ENCODE peak calls at places on chromosomes 6 and 20, in seven cellular contexts. I is stimulated activated CD4-positive, alpha-beta T cell treated with anti-CD3 and anti-CD28 coated beads, Interleukin-15, amount 100 ng/mL, for 1 hour; P is lung microvascular endothelial cell; G is heart right ventricle; B is colonic mucosa; J is frontal cortex; E is mesenchymal stem cell. F is an unnamed sample.

GRCh38 chr6:143062551-143062950 is 1.9 kb downstream of the AIG1 start:
- DNase-seq in P (no peak), J (no peak), B (no peak), I (no peak), G (no peak), E (no peak), F (no peak)

GRCh38 chr20:20231528-20232298 is 136.2 kb upstream of the INSM1 start:
- DNase-seq in E (no peak), I (no peak), P (no peak), B (no peak), J (no peak), G (no peak), F (no peak)

GRCh38 chr6:19613678-19614077 is 223.5 kb upstream of the ID4 start:
- DNase-seq in E (no peak), G (no peak), B (no peak), P (no peak), I (no peak), J (no peak), F (no peak)

GRCh38 chr6:32169211-32169610 is 4.8 kb downstream of the EGFL8 start:
- DNase-seq in P (no peak), G (no peak), B (no peak), J (no peak), E (no peak), I (no peak), F (no peak)

GRCh38 chr6:120279706-120280105 is 930.1 kb upstream of the MAN1A1 start:
- DNase-seq in I (no peak), G (no peak), P (no peak), B (no peak), E (no peak), J (no peak), F (no peak)

GRCh38 chr6:137928286-137928685 is 61.2 kb downstream of the TNFAIP3 start:
- DNase-seq in J (no peak), E (no peak), I (peak), B (no peak), P (no peak), G (peak), F (no peak)

GRCh38 chr6:38843798-38844197 is 128.7 kb downstream of the DNAH8 start:
- DNase-seq in E (no peak), J (no peak), G (no peak), I (no peak), P (no peak), B (no peak), F (no peak)

GRCh38 chr20:63694596-63695418 is 1.6 kb upstream of the TNFRSF6B start:
- DNase-seq in I (no peak), G (peak), E (no peak), B (no peak), J (peak), P (no peak), F (no peak)

GRCh38 chr6:43913388-43914271 is 143.6 kb downstream of the VEGFA start:
- DNase-seq in G (no peak), I (no peak), J (no peak), E (peak), P (no peak), B (peak), F (peak)

GRCh38 chr20:63071541-63072181 is 64.9 kb upstream of the BHLHE23 start:
- DNase-seq in P (peak), I (peak), B (no peak), G (peak), J (no peak), E (peak), F (no peak)

GRCh38 chr6:157488635-157489226 is 107.7 kb downstream of the ZDHHC14 start:
- DNase-seq in P (no peak), J (no peak), I (no peak), E (no peak), G (no peak), B (peak), F (no peak)

GRCh38 chr6:44576132-44576601 is 188.7 kb downstream of the CDC5L start:
- DNase-seq in P (no peak), E (no peak), J (no peak), G (no peak), B (peak), I (no peak), F (no peak)

GRCh38 chr20:45341579-45341938 is 6.7 kb downstream of the SDC4 start:
- DNase-seq in G (no peak), E (no peak), P (no peak), B (no peak), I (no peak), J (no peak), F (no peak)

GRCh38 chr6:129929433-129929832 is 68.3 kb upstream of the TMEM244 start:
- DNase-seq in B (no peak), G (no peak), I (no peak), J (no peak), E (peak), P (peak), F (no peak)

GRCh38 chr6:142537612-142538478 is 236.0 kb downstream of the ADGRG6 start:
- DNase-seq in B (no peak), J (no peak), E (no peak), I (no peak), G (no peak), P (peak), F (no peak)

F was measured in LoVo.